ENCODE peak calls at places on chromosomes 6 and 20, in five cellular contexts. One of them, this sample, is unnamed.

GRCh38 chr6:69044534-69044933 is 409.5 kb downstream of the ADGRB3 start:
- DNase-seq in H1: no peak
- DNase-seq in K562: no peak
- DNase-seq in stomach: no peak
- DNase-seq in A549: no peak
- DNase-seq in this sample: no peak

GRCh38 chr6:158068156-158068892 is 86.7 kb downstream of the SYNJ2 start:
- DNase-seq in A549: no peak
- DNase-seq in H1: no peak
- DNase-seq in stomach: no peak
- DNase-seq in K562: no peak
- DNase-seq in this sample: peak; percentile 53

GRCh38 chr6:111782161-111782809 is 91.0 kb downstream of the FYN start:
- DNase-seq in K562: no peak
- DNase-seq in A549: no peak
- DNase-seq in H1: no peak
- DNase-seq in stomach: no peak
- DNase-seq in this sample: no peak

GRCh38 chr20:36270744-36271638 is 34.7 kb downstream of the AAR2 start:
- DNase-seq in H1: no peak
- DNase-seq in K562: no peak
- DNase-seq in stomach: no peak
- DNase-seq in A549: no peak
- DNase-seq in this sample: peak; percentile 50

GRCh38 chr6:146905313-146905712 is 298.9 kb upstream of the STXBP5 start:
- DNase-seq in H1: no peak
- DNase-seq in A549: peak; percentile 12
- DNase-seq in K562: no peak
- DNase-seq in stomach: peak; percentile 31
- DNase-seq in this sample: no peak

GRCh38 chr6:27752038-27752885 is 159.9 kb downstream of the OR2B2 start:
- DNase-seq in stomach: peak; percentile 58
- DNase-seq in H1: peak; percentile 73
- DNase-seq in A549: peak; percentile 79
- DNase-seq in K562: peak; percentile 56
- DNase-seq in this sample: peak; percentile 72

GRCh38 chr6:11766589-11767450 is 11.8 kb downstream of the ADTRP start:
- DNase-seq in K562: no peak
- DNase-seq in stomach: no peak
- DNase-seq in H1: no peak
- DNase-seq in A549: peak; percentile 87
- DNase-seq in this sample: no peak

GRCh38 chr20:36526521-36527011 is 14.8 kb upstream of the MYL9 start:
- DNase-seq in H1: no peak
- DNase-seq in A549: no peak
- DNase-seq in stomach: no peak
- DNase-seq in K562: no peak
- DNase-seq in this sample: peak; percentile 76

GRCh38 chr6:64696053-64696452 is 1011.0 kb downstream of the EYS start:
- DNase-seq in K562: no peak
- DNase-seq in stomach: no peak
- DNase-seq in A549: no peak
- DNase-seq in H1: no peak
- DNase-seq in this sample: no peak

GRCh38 chr6:146887447-146888077 is 288.8 kb downstream of the ADGB start:
- DNase-seq in A549: no peak
- DNase-seq in stomach: no peak
- DNase-seq in H1: no peak
- DNase-seq in K562: no peak
- DNase-seq in this sample: no peak

GRCh38 chr20:62305149-62305764 is 2.5 kb downstream of the ADRM1 start:
- DNase-seq in A549: peak; percentile 74
- DNase-seq in K562: peak; percentile 27
- DNase-seq in stomach: no peak
- DNase-seq in H1: no peak
- DNase-seq in this sample: no peak

DNA sequence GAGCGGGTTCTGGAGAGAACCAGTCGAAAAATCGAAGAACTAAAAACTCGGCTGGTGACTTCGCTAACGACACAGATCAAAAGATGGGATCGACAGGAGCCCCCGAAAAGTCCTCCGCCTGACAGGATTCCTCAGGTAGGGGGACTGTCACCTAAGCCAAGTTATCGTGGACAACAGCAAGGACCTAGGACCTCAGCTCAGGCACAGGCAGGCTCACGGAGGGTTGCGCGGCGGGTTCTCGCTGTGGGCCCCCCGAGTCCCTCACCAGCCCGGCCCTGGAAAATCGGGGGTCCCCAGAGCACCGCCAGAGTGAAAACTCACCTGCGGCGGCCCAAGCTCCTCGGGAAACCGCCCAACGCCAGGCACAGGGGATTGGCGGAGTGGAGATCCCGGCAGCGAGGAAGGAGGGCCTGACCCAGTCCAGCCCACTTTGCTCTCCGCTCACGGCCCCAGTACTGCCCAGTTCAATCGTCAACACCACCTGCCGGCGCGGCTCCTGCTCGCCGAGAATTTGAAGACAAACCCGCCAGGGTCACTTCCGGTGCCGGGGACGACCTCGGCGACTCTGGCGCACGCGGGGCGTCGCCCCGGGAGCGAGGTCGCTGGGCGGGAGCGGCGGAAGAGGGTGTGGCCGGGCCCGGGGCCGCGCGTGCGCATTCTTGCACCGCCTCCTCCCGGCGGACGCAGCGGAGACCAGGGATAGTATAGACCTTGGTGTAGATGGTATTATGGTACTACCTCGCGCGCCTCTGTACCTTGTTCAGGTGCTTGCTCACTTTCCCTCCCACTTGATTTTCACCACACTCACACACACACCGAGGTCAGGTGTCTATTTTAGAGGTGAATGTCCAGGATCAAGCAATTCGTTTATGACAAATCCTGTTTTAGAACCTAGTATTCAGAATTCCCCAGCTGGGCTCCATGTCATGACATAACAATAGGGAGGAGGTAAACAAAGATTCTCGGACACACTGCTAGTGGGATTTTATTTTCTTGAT is at the start of gene KATNA1:
- DNase-seq in A549: peak; percentile 90
- DNase-seq in H1: peak; percentile 95
- DNase-seq in K562: peak; percentile 99
- DNase-seq in stomach: peak; percentile 91
- DNase-seq in this sample: peak; percentile 89
- TF ChIP-seq EP300 in A549: no peak
- TF ChIP-seq EP300 in H1: no peak
- TF ChIP-seq EP300 in K562: peak; percentile 55
- TF ChIP-seq EP300 in stomach: no peak
- TF ChIP-seq EP300 in this sample: no peak

DNA sequence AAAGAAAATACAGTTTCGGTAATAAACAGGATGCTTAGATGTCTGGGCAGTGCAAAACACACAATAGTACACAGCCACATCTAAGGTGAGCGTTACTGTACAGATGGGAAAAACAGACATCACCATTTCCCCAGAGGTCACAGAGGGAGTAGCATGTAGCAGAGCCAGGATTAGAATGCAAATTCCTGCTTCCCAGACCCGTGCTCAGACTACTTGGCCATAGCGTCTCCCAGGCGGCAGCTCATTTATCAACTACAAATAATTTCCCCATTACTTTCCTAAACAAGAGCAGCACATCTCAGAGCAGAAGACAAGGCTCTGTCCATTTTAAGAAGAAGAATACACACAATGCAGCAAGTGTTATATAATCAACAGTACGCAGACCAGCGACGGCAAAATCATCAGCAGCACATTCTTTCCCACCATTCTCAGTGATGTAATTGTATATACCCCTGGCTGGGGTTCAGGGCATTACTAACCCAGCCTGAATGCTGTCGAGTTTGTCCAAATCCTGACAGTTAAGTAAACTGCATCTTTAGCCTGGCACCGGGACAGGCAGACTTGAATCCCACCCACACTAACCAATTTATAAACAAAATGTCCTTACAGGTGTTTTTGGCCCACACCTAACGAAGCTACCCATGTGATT is 61.9 kb downstream of the CNKSR3 start:
- DNase-seq in stomach: no peak
- DNase-seq in K562: peak; percentile 28
- DNase-seq in A549: no peak
- DNase-seq in H1: no peak
- DNase-seq in this sample: peak; percentile 87
- TF ChIP-seq CTCF in stomach: no peak
- TF ChIP-seq CTCF in K562: no peak
- TF ChIP-seq CTCF in A549: no peak
- TF ChIP-seq CTCF in H1: peak; percentile 20
- TF ChIP-seq CTCF in this sample: no peak

GRCh38 chr20:13771853-13772453 is 12.8 kb downstream of the ESF1 start:
- DNase-seq in A549: peak; percentile 25
- DNase-seq in stomach: no peak
- DNase-seq in K562: no peak
- DNase-seq in H1: no peak
- DNase-seq in this sample: no peak

GRCh38 chr20:13775867-13776266 is 8.9 kb downstream of the ESF1 start:
- DNase-seq in K562: no peak
- DNase-seq in H1: no peak
- DNase-seq in stomach: no peak
- DNase-seq in A549: no peak
- DNase-seq in this sample: no peak

GRCh38 chr20:13777171-13777601 is 7.5 kb downstream of the ESF1 start:
- DNase-seq in K562: no peak
- DNase-seq in stomach: no peak
- DNase-seq in A549: no peak
- DNase-seq in H1: no peak
- DNase-seq in this sample: no peak

GRCh38 chr20:13770141-13770540 is 14.6 kb downstream of the ESF1 start:
- DNase-seq in A549: no peak
- DNase-seq in H1: no peak
- DNase-seq in stomach: no peak
- DNase-seq in K562: no peak
- DNase-seq in this sample: no peak

GRCh38 chr20:13772529-13772928 is 12.2 kb downstream of the ESF1 start:
- DNase-seq in A549: no peak
- DNase-seq in stomach: no peak
- DNase-seq in K562: no peak
- DNase-seq in H1: no peak
- DNase-seq in this sample: no peak
- H3K4me3 ChIP-seq in A549: no peak overlapping the region
- H3K4me3 ChIP-seq in stomach: no peak overlapping the region
- H3K4me3 ChIP-seq in K562: no peak overlapping the region
- H3K4me3 ChIP-seq in H1: no peak overlapping the region
- H3K4me3 ChIP-seq in this sample: no peak overlapping the region

GRCh38 chr6:33288942-33289783 is at the start of the genes PFDN6 and WDR46:
- DNase-seq in stomach: peak; percentile 84
- DNase-seq in A549: peak; percentile 86
- DNase-seq in K562: peak; percentile 90
- DNase-seq in H1: peak; percentile 84
- DNase-seq in this sample: peak; percentile 93
- TF ChIP-seq EP300 in stomach: no peak
- TF ChIP-seq EP300 in A549: no peak
- TF ChIP-seq EP300 in K562: no peak
- TF ChIP-seq EP300 in H1: no peak
- TF ChIP-seq EP300 in this sample: no peak

DNA sequence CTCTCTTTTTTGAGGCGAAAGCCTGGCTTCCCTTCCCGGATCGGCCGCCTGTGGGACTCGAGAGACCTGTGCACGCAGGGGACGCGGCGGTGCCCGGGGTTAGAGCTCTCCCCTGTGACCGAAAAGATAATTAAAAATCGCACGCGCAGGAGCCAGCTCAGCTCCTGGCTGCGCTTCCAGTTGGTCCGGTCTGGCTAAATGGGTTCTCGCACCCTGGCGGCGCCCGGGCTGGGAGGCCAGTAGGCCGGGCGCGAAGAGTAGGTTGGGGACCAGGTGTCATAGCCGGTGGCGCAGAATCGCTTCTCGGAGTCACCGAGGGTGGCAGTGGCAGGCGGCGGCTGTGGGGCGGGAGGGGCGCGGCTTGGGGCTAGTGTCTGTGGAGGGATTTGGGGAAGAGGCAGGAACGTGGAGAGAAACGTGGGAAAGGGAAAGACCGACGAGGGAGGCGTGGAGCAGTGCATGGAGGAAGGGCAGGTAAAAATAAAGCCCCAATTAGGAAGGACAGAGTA is 41.9 kb upstream of the SUPT3H start:
- DNase-seq in stomach: peak; percentile 66
- DNase-seq in K562: no peak
- DNase-seq in A549: peak; percentile 47
- DNase-seq in H1: peak; percentile 76
- DNase-seq in this sample: peak; percentile 79
- TF ChIP-seq CTCF in stomach: no peak
- TF ChIP-seq CTCF in K562: peak; percentile 92
- TF ChIP-seq CTCF in A549: peak; percentile 27
- TF ChIP-seq CTCF in H1: peak; percentile 34
- TF ChIP-seq CTCF in this sample: peak; percentile 32

DNA sequence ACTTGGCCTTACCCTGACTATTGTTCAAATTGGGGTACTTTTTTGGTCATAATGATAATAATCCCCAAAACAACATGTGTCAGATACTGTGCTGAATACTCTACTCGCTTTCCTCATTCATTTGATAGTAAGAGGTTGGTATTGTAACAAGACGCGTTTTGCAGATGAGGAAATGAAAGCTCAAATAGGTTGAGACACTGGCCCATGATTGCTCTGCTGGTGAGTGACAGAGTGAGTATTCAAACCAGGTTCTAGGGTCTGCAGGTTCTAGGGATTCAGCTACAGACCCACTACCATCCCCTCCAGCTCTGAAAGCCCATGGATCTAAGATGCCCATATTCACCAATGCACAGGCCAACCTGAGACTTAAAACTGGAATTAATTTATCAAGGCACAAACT is 1.3 kb upstream of the ENPP4 start:
- DNase-seq in stomach: no peak
- DNase-seq in A549: no peak
- DNase-seq in K562: no peak
- DNase-seq in H1: no peak
- DNase-seq in this sample: no peak
- H3K4me3 ChIP-seq in stomach: no peak overlapping the region
- H3K4me3 ChIP-seq in A549: no peak overlapping the region
- H3K4me3 ChIP-seq in K562: no peak overlapping the region
- H3K4me3 ChIP-seq in H1: no peak overlapping the region
- H3K4me3 ChIP-seq in this sample: no peak overlapping the region

GRCh38 chr6:36678488-36679042 is at the start of gene CDKN1A:
- DNase-seq in K562: peak; percentile 91
- DNase-seq in A549: peak; percentile 86
- DNase-seq in stomach: peak; percentile 98
- DNase-seq in H1: peak; percentile 84
- DNase-seq in this sample: peak; percentile 97
- TF ChIP-seq EP300 in K562: no peak
- TF ChIP-seq EP300 in A549: peak; percentile 12
- TF ChIP-seq EP300 in stomach: no peak
- TF ChIP-seq EP300 in H1: no peak
- TF ChIP-seq EP300 in this sample: no peak